ENCODE peak calls at places on chromosome 18, in eight cellular contexts. One of them, this sample, is unnamed.
A peak's percentile ranks its signal among the peaks of the same experiment; 100 is the strongest.

GRCh38 chr18:37430346-37431076 is 135.1 kb downstream of the CELF4 start:
- DNase-seq in tibial nerve: no peak
- DNase-seq in esophagus muscularis mucosa: no peak
- DNase-seq in ovary: no peak
- DNase-seq in sigmoid colon: no peak
- DNase-seq in A549: no peak
- DNase-seq in upper lobe of left lung: no peak
- DNase-seq in suprapubic skin: no peak
- DNase-seq in this sample: no peak

GRCh38 chr18:42296192-42296591 is 341.2 kb downstream of the PIK3C3 start:
- DNase-seq in tibial nerve: no peak
- DNase-seq in esophagus muscularis mucosa: no peak
- DNase-seq in ovary: no peak
- DNase-seq in sigmoid colon: no peak
- DNase-seq in A549: no peak
- DNase-seq in upper lobe of left lung: no peak
- DNase-seq in suprapubic skin: no peak
- DNase-seq in this sample: no peak

GRCh38 chr18:23838801-23839366 is 149.6 kb downstream of the LAMA3 start:
- DNase-seq in tibial nerve: no peak
- DNase-seq in esophagus muscularis mucosa: no peak
- DNase-seq in ovary: no peak
- DNase-seq in sigmoid colon: no peak
- DNase-seq in A549: no peak
- DNase-seq in upper lobe of left lung: no peak
- DNase-seq in suprapubic skin: no peak
- DNase-seq in this sample: no peak

GRCh38 chr18:4921548-4921947 is 275.5 kb downstream of the AKAIN1 start:
- DNase-seq in tibial nerve: no peak
- DNase-seq in esophagus muscularis mucosa: no peak
- DNase-seq in ovary: no peak
- DNase-seq in sigmoid colon: no peak
- DNase-seq in A549: no peak
- DNase-seq in upper lobe of left lung: no peak
- DNase-seq in suprapubic skin: no peak
- DNase-seq in this sample: no peak

GRCh38 chr18:52343138-52343537 is 3.1 kb downstream of the DCC start:
- DNase-seq in tibial nerve: no peak
- DNase-seq in esophagus muscularis mucosa: no peak
- DNase-seq in ovary: no peak
- DNase-seq in sigmoid colon: no peak
- DNase-seq in A549: no peak
- DNase-seq in upper lobe of left lung: no peak
- DNase-seq in suprapubic skin: no peak
- DNase-seq in this sample: no peak

GRCh38 chr18:37253424-37254255 is 312.0 kb downstream of the CELF4 start:
- DNase-seq in tibial nerve: no peak
- DNase-seq in esophagus muscularis mucosa: no peak
- DNase-seq in ovary: no peak
- DNase-seq in sigmoid colon: no peak
- DNase-seq in A549: peak; percentile 21
- DNase-seq in upper lobe of left lung: no peak
- DNase-seq in suprapubic skin: no peak
- DNase-seq in this sample: no peak

GRCh38 chr18:8314123-8314522 is 295.1 kb upstream of the RAB12 start:
- DNase-seq in tibial nerve: no peak
- DNase-seq in esophagus muscularis mucosa: no peak
- DNase-seq in ovary: no peak
- DNase-seq in sigmoid colon: no peak
- DNase-seq in A549: no peak
- DNase-seq in upper lobe of left lung: no peak
- DNase-seq in suprapubic skin: no peak
- DNase-seq in this sample: no peak

GRCh38 chr18:4842287-4842686 is 354.8 kb downstream of the AKAIN1 start:
- DNase-seq in tibial nerve: no peak
- DNase-seq in esophagus muscularis mucosa: no peak
- DNase-seq in ovary: no peak
- DNase-seq in sigmoid colon: no peak
- DNase-seq in A549: no peak
- DNase-seq in upper lobe of left lung: no peak
- DNase-seq in suprapubic skin: no peak
- DNase-seq in this sample: no peak

GRCh38 chr18:53147472-53147871 is 807.5 kb downstream of the DCC start:
- DNase-seq in tibial nerve: no peak
- DNase-seq in esophagus muscularis mucosa: no peak
- DNase-seq in ovary: no peak
- DNase-seq in sigmoid colon: no peak
- DNase-seq in A549: no peak
- DNase-seq in upper lobe of left lung: no peak
- DNase-seq in suprapubic skin: no peak
- DNase-seq in this sample: no peak

GRCh38 chr18:8040021-8040420 is 472.9 kb downstream of the PTPRM start:
- DNase-seq in tibial nerve: no peak
- DNase-seq in esophagus muscularis mucosa: no peak
- DNase-seq in ovary: no peak
- DNase-seq in sigmoid colon: no peak
- DNase-seq in A549: no peak
- DNase-seq in upper lobe of left lung: no peak
- DNase-seq in suprapubic skin: no peak
- DNase-seq in this sample: no peak

GRCh38 chr18:23811176-23811575 is 121.9 kb downstream of the LAMA3 start:
- DNase-seq in tibial nerve: no peak
- DNase-seq in esophagus muscularis mucosa: no peak
- DNase-seq in ovary: no peak
- DNase-seq in sigmoid colon: no peak
- DNase-seq in A549: no peak
- DNase-seq in upper lobe of left lung: no peak
- DNase-seq in suprapubic skin: no peak
- DNase-seq in this sample: no peak

GRCh38 chr18:22728016-22728415 is 205.1 kb upstream of the RBBP8 start:
- DNase-seq in tibial nerve: no peak
- DNase-seq in esophagus muscularis mucosa: no peak
- DNase-seq in ovary: no peak
- DNase-seq in sigmoid colon: no peak
- DNase-seq in A549: no peak
- DNase-seq in upper lobe of left lung: no peak
- DNase-seq in suprapubic skin: no peak
- DNase-seq in this sample: no peak

GRCh38 chr18:34342960-34343359 is 118.2 kb upstream of the NOL4 start:
- DNase-seq in tibial nerve: no peak
- DNase-seq in esophagus muscularis mucosa: no peak
- DNase-seq in ovary: no peak
- DNase-seq in sigmoid colon: no peak
- DNase-seq in A549: no peak
- DNase-seq in upper lobe of left lung: no peak
- DNase-seq in suprapubic skin: no peak
- DNase-seq in this sample: no peak

GRCh38 chr18:2895391-2895790 is 48.6 kb downstream of the EMILIN2 start:
- DNase-seq in tibial nerve: peak; percentile 0
- DNase-seq in esophagus muscularis mucosa: no peak
- DNase-seq in ovary: no peak
- DNase-seq in sigmoid colon: peak; percentile 55
- DNase-seq in A549: no peak
- DNase-seq in upper lobe of left lung: peak; percentile 13
- DNase-seq in suprapubic skin: no peak
- DNase-seq in this sample: no peak

GRCh38 chr18:36191286-36191685 is 4.0 kb downstream of the MOCOS start:
- DNase-seq in tibial nerve: no peak
- DNase-seq in esophagus muscularis mucosa: no peak
- DNase-seq in ovary: no peak
- DNase-seq in sigmoid colon: no peak
- DNase-seq in A549: no peak
- DNase-seq in upper lobe of left lung: no peak
- DNase-seq in suprapubic skin: no peak
- DNase-seq in this sample: no peak

GRCh38 chr18:79403723-79404566 is 8.2 kb downstream of the NFATC1 start:
- DNase-seq in tibial nerve: no peak
- DNase-seq in esophagus muscularis mucosa: no peak
- DNase-seq in ovary: no peak
- DNase-seq in sigmoid colon: no peak
- DNase-seq in A549: no peak
- DNase-seq in upper lobe of left lung: no peak
- DNase-seq in suprapubic skin: no peak
- DNase-seq in this sample: no peak

GRCh38 chr18:79402977-79403722 is 7.4 kb downstream of the NFATC1 start:
- DNase-seq in tibial nerve: peak; percentile 71
- DNase-seq in esophagus muscularis mucosa: no peak
- DNase-seq in ovary: no peak
- DNase-seq in sigmoid colon: peak; percentile 89
- DNase-seq in A549: no peak
- DNase-seq in upper lobe of left lung: peak; percentile 63
- DNase-seq in suprapubic skin: no peak
- DNase-seq in this sample: peak; percentile 42

GRCh38 chr18:79405781-79406575 is 10.2 kb downstream of the NFATC1 start:
- DNase-seq in tibial nerve: no peak
- DNase-seq in esophagus muscularis mucosa: no peak
- DNase-seq in ovary: no peak
- DNase-seq in sigmoid colon: no peak
- DNase-seq in A549: no peak
- DNase-seq in upper lobe of left lung: peak; percentile 80
- DNase-seq in suprapubic skin: no peak
- DNase-seq in this sample: peak; percentile 77

GRCh38 chr18:79405019-79405780 is 9.5 kb downstream of the NFATC1 start:
- DNase-seq in tibial nerve: no peak
- DNase-seq in esophagus muscularis mucosa: no peak
- DNase-seq in ovary: no peak
- DNase-seq in sigmoid colon: no peak
- DNase-seq in A549: no peak
- DNase-seq in upper lobe of left lung: no peak
- DNase-seq in suprapubic skin: no peak
- DNase-seq in this sample: no peak

DNA sequence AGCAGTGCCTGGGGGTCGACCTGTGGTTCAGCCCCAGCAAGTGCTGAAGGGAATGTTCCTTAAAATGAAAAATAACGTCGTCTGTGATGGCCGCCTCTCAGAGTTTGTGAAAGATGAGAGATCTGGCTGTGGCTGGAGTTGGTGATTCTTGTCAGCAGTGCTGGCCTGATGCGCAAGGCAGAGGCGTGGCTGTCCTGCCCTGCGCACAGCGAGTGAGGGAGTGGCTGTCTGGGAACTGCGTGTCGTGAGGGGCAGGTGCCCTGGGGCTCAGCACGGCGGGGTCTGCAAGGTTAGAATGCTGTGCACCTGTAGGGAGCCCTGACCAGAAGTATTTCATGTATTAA is 8.8 kb downstream of the NFATC1 start:
- DNase-seq in tibial nerve: no peak
- DNase-seq in esophagus muscularis mucosa: no peak
- DNase-seq in ovary: no peak
- DNase-seq in sigmoid colon: no peak
- DNase-seq in A549: no peak
- DNase-seq in upper lobe of left lung: no peak
- DNase-seq in suprapubic skin: no peak
- DNase-seq in this sample: no peak
- H3K4me3 ChIP-seq in tibial nerve: no peak overlapping the region
- H3K4me3 ChIP-seq in esophagus muscularis mucosa: no peak overlapping the region
- H3K4me3 ChIP-seq in ovary: no peak overlapping the region
- H3K4me3 ChIP-seq in sigmoid colon: no peak overlapping the region
- H3K4me3 ChIP-seq in A549: no peak overlapping the region
- H3K4me3 ChIP-seq in upper lobe of left lung: no peak overlapping the region
- H3K4me3 ChIP-seq in suprapubic skin: no peak overlapping the region
- H3K4me3 ChIP-seq in this sample: no peak overlapping the region

GRCh38 chr18:43887491-43887890 is 610.2 kb upstream of the SYT4 start:
- DNase-seq in tibial nerve: no peak
- DNase-seq in esophagus muscularis mucosa: no peak
- DNase-seq in ovary: no peak
- DNase-seq in sigmoid colon: no peak
- DNase-seq in A549: no peak
- DNase-seq in upper lobe of left lung: no peak
- DNase-seq in suprapubic skin: no peak
- DNase-seq in this sample: no peak
- TF ChIP-seq EP300 in tibial nerve: no peak
- TF ChIP-seq EP300 in esophagus muscularis mucosa: no peak
- TF ChIP-seq EP300 in ovary: no peak
- TF ChIP-seq EP300 in sigmoid colon: no peak
- TF ChIP-seq EP300 in A549: no peak
- TF ChIP-seq EP300 in upper lobe of left lung: no peak
- TF ChIP-seq EP300 in suprapubic skin: no peak
- TF ChIP-seq EP300 in this sample: no peak

DNA sequence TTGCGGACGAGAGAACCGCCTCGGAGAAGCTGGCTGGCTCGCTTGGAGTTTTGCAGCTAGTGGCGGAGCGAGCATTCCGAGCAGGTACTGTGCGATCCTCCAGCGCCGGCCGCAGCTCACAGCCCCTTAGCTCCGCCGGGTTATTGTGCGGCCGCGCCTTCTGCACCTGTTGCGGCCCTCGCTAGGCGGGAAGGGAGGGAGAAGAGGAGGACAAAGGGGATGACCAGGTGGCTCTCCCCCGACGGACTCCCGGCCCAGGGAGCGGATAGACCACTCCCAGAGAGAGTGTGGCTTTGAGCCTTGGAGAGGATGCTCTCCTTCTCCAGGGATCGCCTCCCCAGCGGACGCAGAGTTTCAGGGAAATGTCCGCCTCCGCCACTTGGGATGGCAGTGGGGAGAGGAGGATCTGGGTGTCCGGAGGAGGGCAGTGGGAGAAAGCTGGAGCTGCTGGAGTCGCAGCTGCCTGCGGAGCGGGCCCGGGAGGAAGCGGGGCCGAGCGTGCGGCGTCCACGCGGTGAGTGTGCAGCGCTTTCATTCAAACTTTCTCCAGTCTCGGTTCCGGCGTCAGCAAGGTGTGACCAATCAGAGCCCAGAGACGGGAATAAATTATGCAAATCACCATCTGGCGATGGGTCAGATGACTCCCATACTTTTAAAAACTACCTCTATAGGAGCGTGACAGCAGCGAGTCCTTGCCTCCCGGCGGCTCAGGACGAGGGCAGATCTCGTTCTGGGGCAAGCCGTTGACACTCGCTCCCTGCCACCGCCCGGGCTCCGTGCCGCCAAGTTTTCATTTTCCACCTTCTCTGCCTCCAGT is at the start of gene LIPG:
- DNase-seq in tibial nerve: no peak
- DNase-seq in esophagus muscularis mucosa: no peak
- DNase-seq in ovary: no peak
- DNase-seq in sigmoid colon: no peak
- DNase-seq in A549: peak; percentile 36
- DNase-seq in upper lobe of left lung: peak; percentile 64
- DNase-seq in suprapubic skin: no peak
- DNase-seq in this sample: peak; percentile 85
- TF ChIP-seq POLR2A in tibial nerve: no peak
- TF ChIP-seq POLR2A in esophagus muscularis mucosa: no peak
- TF ChIP-seq POLR2A in ovary: no peak
- TF ChIP-seq POLR2A in sigmoid colon: no peak
- TF ChIP-seq POLR2A in A549: no peak
- TF ChIP-seq POLR2A in upper lobe of left lung: peak; percentile 46
- TF ChIP-seq POLR2A in suprapubic skin: no peak
- TF ChIP-seq POLR2A in this sample: peak; percentile 85

GRCh38 chr18:55449412-55450140 is 138.4 kb downstream of the TCF4 start:
- DNase-seq in tibial nerve: no peak
- DNase-seq in esophagus muscularis mucosa: no peak
- DNase-seq in ovary: no peak
- DNase-seq in sigmoid colon: no peak
- DNase-seq in A549: no peak
- DNase-seq in upper lobe of left lung: no peak
- DNase-seq in suprapubic skin: no peak
- DNase-seq in this sample: no peak
- H3K4me3 ChIP-seq in tibial nerve: no peak overlapping the region
- H3K4me3 ChIP-seq in esophagus muscularis mucosa: no peak overlapping the region
- H3K4me3 ChIP-seq in ovary: no peak overlapping the region
- H3K4me3 ChIP-seq in sigmoid colon: no peak overlapping the region
- H3K4me3 ChIP-seq in A549: no peak overlapping the region
- H3K4me3 ChIP-seq in upper lobe of left lung: no peak overlapping the region
- H3K4me3 ChIP-seq in suprapubic skin: no peak overlapping the region
- H3K4me3 ChIP-seq in this sample: no peak overlapping the region